ENCODE peak calls at places on chromosomes 16 and 17, in eight cellular contexts. T is AG04449, Z is foreskin fibroblast, H is heart left ventricle, C is H9, D is progenitor cell of endocrine pancreas, B is dorsolateral prefrontal cortex, J is heart right ventricle. G is an unnamed sample.

GRCh38 chr17:376936-377863 is 24.6 kb upstream of the RPH3AL start:
- DNase-seq in T (no peak), Z (no peak), H (no peak), C (no peak), D (no peak), B (no peak), J (peak), G (no peak)

GRCh38 chr16:58020628-58021521 is 4.7 kb upstream of the MMP15 start:
- DNase-seq in T (no peak), Z (peak), H (peak), C (no peak), D (peak), B (peak), J (peak), G (peak)

GRCh38 chr16:82322177-82322576 is 152.2 kb upstream of the MPHOSPH6 start:
- DNase-seq in T (no peak), Z (no peak), H (no peak), C (no peak), D (no peak), B (no peak), J (no peak), G (no peak)

GRCh38 chr16:79659352-79659751 is 58.8 kb upstream of the MAF start:
- DNase-seq in T (no peak), Z (no peak), H (no peak), C (no peak), D (no peak), B (no peak), J (no peak), G (no peak)

GRCh38 chr17:16491131-16491702 is 776 bp downstream of the LRRC75A start:
- DNase-seq in T (no peak), Z (no peak), H (no peak), C (peak), D (peak), B (no peak), J (no peak), G (no peak)

GRCh38 chr16:71585318-71585703 is 8.4 kb upstream of the TAT start:
- DNase-seq in T (no peak), Z (no peak), H (no peak), C (no peak), D (no peak), B (no peak), J (no peak), G (no peak)

GRCh38 chr16:83928341-83929055 is 24.5 kb upstream of the OSGIN1 start:
- DNase-seq in T (peak), Z (peak), H (no peak), C (no peak), D (no peak), B (no peak), J (no peak), G (no peak)

GRCh38 chr16:74049027-74049426 is 247.6 kb upstream of the PSMD7 start:
- DNase-seq in T (no peak), Z (no peak), H (no peak), C (no peak), D (no peak), B (no peak), J (no peak), G (no peak)

GRCh38 chr17:78800132-78800931 is 18.3 kb upstream of the CYTH1 start:
- DNase-seq in T (no peak), Z (no peak), H (no peak), C (no peak), D (no peak), B (no peak), J (no peak), G (no peak)

GRCh38 chr17:42378597-42379594 is 9.3 kb downstream of the STAT3 start:
- DNase-seq in T (no peak), Z (no peak), H (no peak), C (no peak), D (no peak), B (no peak), J (no peak), G (no peak)

GRCh38 chr17:10285896-10286295 is 86.9 kb downstream of the MYH13 start:
- DNase-seq in T (no peak), Z (no peak), H (no peak), C (no peak), D (no peak), B (no peak), J (no peak), G (no peak)
- TF ChIP-seq CTCF in T (no peak), Z (no peak), H (no peak), C (no peak), D (no peak), B (no peak), J (no peak), G (no peak)

GRCh38 chr17:49585422-49586027 is 9.9 kb downstream of the NXPH3 start:
- DNase-seq in T (no peak), Z (no peak), H (no peak), C (peak), D (no peak), B (no peak), J (no peak), G (no peak)
- TF ChIP-seq CTCF in T (no peak), Z (peak), H (no peak), C (peak), D (peak), B (no peak), J (no peak), G (peak)

DNA sequence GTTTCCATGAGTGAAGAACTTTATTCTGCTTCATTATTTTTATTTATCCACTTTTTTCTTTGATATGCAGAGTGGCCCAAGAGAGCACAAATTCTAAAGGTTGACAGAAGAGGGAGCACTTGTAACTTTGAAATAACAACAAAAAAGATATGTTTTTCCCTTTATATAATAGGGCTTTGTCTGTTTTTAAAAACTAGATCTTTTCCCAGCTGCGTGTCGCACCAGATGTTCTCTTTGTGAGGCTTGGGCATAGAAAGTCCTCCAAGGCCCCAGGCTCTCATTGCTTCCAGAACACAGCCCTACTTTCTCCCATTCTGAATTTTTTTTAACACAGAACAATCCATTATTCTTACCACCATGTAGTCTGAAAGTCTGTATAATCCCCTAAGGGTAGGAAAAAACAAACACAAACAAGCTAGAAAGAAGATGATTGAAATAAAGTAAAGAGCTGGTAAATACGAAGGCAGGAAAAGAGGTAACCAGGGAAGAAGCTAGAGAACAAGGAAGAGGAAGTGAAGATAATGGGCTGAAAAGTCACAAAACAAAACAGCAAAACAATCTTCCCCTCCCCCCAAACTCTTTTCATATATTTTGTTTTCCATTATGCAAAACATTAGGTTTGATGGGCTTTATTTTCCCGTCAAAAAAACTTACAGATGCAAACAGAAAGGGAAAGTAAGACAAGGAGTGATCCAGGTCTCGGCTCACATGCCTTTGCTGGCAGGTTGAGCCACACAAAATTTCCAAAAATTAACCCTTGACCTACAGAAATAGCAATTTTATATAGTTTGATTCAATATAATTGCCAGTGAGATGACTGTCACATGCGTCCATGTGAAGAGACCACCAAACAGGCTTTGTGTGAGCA is 160.3 kb downstream of the ABCA8 start:
- DNase-seq in T (no peak), Z (peak), H (peak), C (no peak), D (no peak), B (peak), J (no peak), G (no peak)
- TF ChIP-seq CTCF in T (peak), Z (peak), H (peak), C (peak), D (peak), B (peak), J (peak), G (peak)

GRCh38 chr16:27779719-27780161 is 229.8 kb downstream of the KATNIP start:
- DNase-seq in T (no peak), Z (peak), H (no peak), C (peak), D (peak), B (peak), J (no peak), G (no peak)
- TF ChIP-seq CTCF in T (peak), Z (peak), H (no peak), C (peak), D (peak), B (peak), J (no peak), G (no peak)

GRCh38 chr16:4263504-4264436 is 9.1 kb downstream of the TFAP4 start:
- DNase-seq in T (no peak), Z (peak), H (peak), C (peak), D (no peak), B (no peak), J (peak), G (no peak)
- TF ChIP-seq CTCF in T (peak), Z (peak), H (no peak), C (no peak), D (no peak), B (no peak), J (no peak), G (no peak)

GRCh38 chr17:51645056-51645455 is 384.7 kb downstream of the UTP18 start:
- DNase-seq in T (no peak), Z (no peak), H (no peak), C (no peak), D (no peak), B (no peak), J (no peak), G (no peak)
- TF ChIP-seq CTCF in T (no peak), Z (no peak), H (no peak), C (no peak), D (no peak), B (no peak), J (no peak), G (no peak)

G was measured in GM13977.